ENCODE peak calls at places on chromosomes 5 and 9, in six cellular contexts. X is BJ, K is AG08396, U is type B pancreatic cell, A is NCI-H1930, O is ovary. R is an unnamed sample.

GRCh38 chr9:112170235-112170634 is 4.9 kb downstream of the SUSD1 start:
- DNase-seq in O (no peak), K (peak; percentile 15), U (no peak), A (no peak), X (no peak), R (peak; percentile 44)

GRCh38 chr5:16178745-16179372 is 732 bp downstream of the MARCHF11 start:
- DNase-seq in X (no peak), A (peak; percentile 50), O (peak; percentile 81), K (peak; percentile 73), U (peak; percentile 92), R (no peak)

GRCh38 chr5:24401767-24402166 is 243.0 kb downstream of the CDH10 start:
- DNase-seq in K (no peak), U (no peak), O (no peak), A (no peak), X (no peak), R (no peak)

GRCh38 chr5:143757116-143757515 is 54.8 kb upstream of the HMHB1 start:
- DNase-seq in A (no peak), O (no peak), X (no peak), U (no peak), K (no peak), R (no peak)

GRCh38 chr9:108910402-108910801 is 23.5 kb downstream of the ELP1 start:
- DNase-seq in O (no peak), X (no peak), U (no peak), A (no peak), K (no peak), R (no peak)

GRCh38 chr5:21806943-21807342 is 1046.2 kb downstream of the CDH12 start:
- DNase-seq in A (no peak), X (peak; percentile 8), U (no peak), K (no peak), O (no peak), R (no peak)

GRCh38 chr5:79503794-79504495 is 10.0 kb downstream of the HOMER1 start:
- DNase-seq in A (no peak), X (no peak), U (no peak), O (no peak), K (no peak), R (no peak)

GRCh38 chr5:139700711-139701693 is 52.9 kb downstream of the CXXC5 start:
- DNase-seq in X (no peak), O (no peak), K (no peak), A (no peak), U (no peak), R (peak; percentile 88)

GRCh38 chr9:109751253-109751652 is 28.7 kb upstream of the PALM2AKAP2 start:
- DNase-seq in U (no peak), K (peak; percentile 24), X (no peak), O (no peak), A (no peak), R (peak; percentile 15)

GRCh38 chr9:76415731-76416130 is 21.5 kb upstream of the RFK start:
- DNase-seq in K (no peak), U (no peak), X (no peak), A (no peak), O (no peak), R (no peak)

GRCh38 chr5:34555699-34556513 is 100.2 kb upstream of the RAI14 start:
- DNase-seq in U (no peak), O (no peak), X (no peak), K (no peak), A (no peak), R (peak; percentile 73)

GRCh38 chr5:76046761-76047160 is 36.4 kb upstream of the SV2C start:
- DNase-seq in O (no peak), K (no peak), A (no peak), U (no peak), X (no peak), R (no peak)